ENCODE peak calls at places on chromosomes 2 and 18, in six cellular contexts. I, R, P, U, W and K are unnamed samples.

GRCh38 chr2:146734042-146734715 is 1110.7 kb upstream of the ACVR2A start:
- DNase-seq in I (peak; percentile 54), R (peak; percentile 54), P (no peak), U (peak; percentile 60), W (peak; percentile 84), K (peak; percentile 17)

GRCh38 chr2:241636182-241636982 is 576 bp downstream of the THAP4 start:
- DNase-seq in I (no peak), R (peak; percentile 49), P (peak; percentile 62), U (peak; percentile 49), W (peak; percentile 41), K (no peak)

GRCh38 chr2:152228215-152228614 is 52.7 kb upstream of the STAM2 start:
- DNase-seq in I (no peak), R (no peak), P (no peak), U (no peak), W (no peak), K (no peak)

GRCh38 chr2:234211797-234212196 is 161.3 kb downstream of the SPP2 start:
- DNase-seq in I (no peak), R (no peak), P (no peak), U (no peak), W (no peak), K (no peak)

GRCh38 chr2:196592331-196592911 is 47.1 kb upstream of the CCDC150 start:
- DNase-seq in I (peak; percentile 58), R (peak; percentile 72), P (peak; percentile 11), U (peak; percentile 41), W (peak; percentile 38), K (no peak)

GRCh38 chr2:105929506-105929905 is 184.8 kb downstream of the NCK2 start:
- DNase-seq in I (peak; percentile 27), R (no peak), P (peak; percentile 60), U (peak; percentile 19), W (peak; percentile 20), K (no peak)

GRCh38 chr18:50065039-50065438 is 129.9 kb downstream of the MYO5B start:
- DNase-seq in I (no peak), R (no peak), P (no peak), U (no peak), W (no peak), K (no peak)

GRCh38 chr18:5294113-5294617 is 1.4 kb downstream of the ZBTB14 start:
- DNase-seq in I (no peak), R (peak; percentile 2), P (peak; percentile 73), U (peak; percentile 2), W (no peak), K (no peak)

GRCh38 chr2:125736306-125736705 is 919.7 kb upstream of the GYPC start:
- DNase-seq in I (no peak), R (no peak), P (no peak), U (no peak), W (no peak), K (no peak)

GRCh38 chr2:8303322-8303832 is 378.5 kb upstream of the ID2 start:
- DNase-seq in I (no peak), R (no peak), P (peak; percentile 80), U (no peak), W (no peak), K (no peak)

GRCh38 chr2:56191617-56192016 is 7.8 kb downstream of the CCDC85A start:
- DNase-seq in I (peak; percentile 9), R (peak; percentile 70), P (no peak), U (peak; percentile 57), W (peak; percentile 81), K (no peak)

GRCh38 chr2:109264595-109265328 is 135.8 kb downstream of the SH3RF3 start:
- DNase-seq in I (no peak), R (peak; percentile 21), P (no peak), U (no peak), W (no peak), K (no peak)

GRCh38 chr2:111632661-111633060 is 251.3 kb downstream of the ANAPC1 start:
- DNase-seq in I (no peak), R (no peak), P (peak; percentile 37), U (no peak), W (no peak), K (no peak)

GRCh38 chr18:79627750-79628294 is 51.8 kb upstream of the CTDP1 start:
- DNase-seq in I (no peak), R (no peak), P (no peak), U (no peak), W (no peak), K (no peak)

GRCh38 chr2:222283634-222284033 is 15.2 kb downstream of the PAX3 start:
- DNase-seq in I (no peak), R (no peak), P (no peak), U (no peak), W (no peak), K (no peak)

GRCh38 chr2:223054193-223054781 is 2.3 kb downstream of the KCNE4 start:
- DNase-seq in I (no peak), R (peak; percentile 63), P (no peak), U (no peak), W (no peak), K (no peak)

GRCh38 chr2:176653856-176654443 is 384.7 kb downstream of the MTX2 start:
- DNase-seq in I (peak; percentile 60), R (peak; percentile 80), P (peak; percentile 51), U (peak; percentile 75), W (peak; percentile 89), K (peak; percentile 35)

GRCh38 chr2:72949045-72949444 is 31.7 kb downstream of the EMX1 start:
- DNase-seq in I (no peak), R (no peak), P (no peak), U (peak; percentile 91), W (no peak), K (no peak)

GRCh38 chr18:70154591-70155194 is 50.8 kb downstream of the RTTN start:
- DNase-seq in I (no peak), R (peak; percentile 96), P (no peak), U (no peak), W (peak; percentile 4), K (no peak)

GRCh38 chr18:61236476-61237057 is 96.7 kb upstream of the CDH20 start:
- DNase-seq in I (peak; percentile 47), R (no peak), P (no peak), U (no peak), W (no peak), K (no peak)

GRCh38 chr18:26470011-26470637 is 78.2 kb downstream of the KCTD1 start:
- DNase-seq in I (peak; percentile 76), R (peak; percentile 24), P (no peak), U (no peak), W (no peak), K (peak; percentile 86)

GRCh38 chr2:222427606-222428320 is 3.4 kb downstream of the SGPP2 start:
- DNase-seq in I (no peak), R (no peak), P (no peak), U (peak; percentile 68), W (no peak), K (no peak)